ENCODE peak calls at places on chromosome 7, in five cellular contexts. X is pancreas, B is aorta, G is dorsolateral prefrontal cortex, U is AG04450. F is an unnamed sample.

GRCh38 chr7:102208826-102209225 is 77.8 kb upstream of the SH2B2 start:
- DNase-seq in X (no peak), B (no peak), G (peak; percentile 62), U (no peak), F (peak; percentile 5)

GRCh38 chr7:48182736-48183369 is 11.6 kb downstream of the ABCA13 start:
- DNase-seq in X (no peak), B (no peak), G (no peak), U (peak; percentile 23), F (no peak)

GRCh38 chr7:5693529-5693928 is 87.9 kb downstream of the RNF216 start:
- DNase-seq in X (no peak), B (no peak), G (no peak), U (no peak), F (no peak)

GRCh38 chr7:112449353-112449752 is 907 bp upstream of the IFRD1 start:
- DNase-seq in X (no peak), B (no peak), G (no peak), U (no peak), F (no peak)

GRCh38 chr7:14899065-14899464 is 3.5 kb downstream of the DGKB start:
- DNase-seq in X (no peak), B (no peak), G (no peak), U (no peak), F (no peak)

GRCh38 chr7:157271991-157272324 is 64.8 kb upstream of the DNAJB6 start:
- DNase-seq in X (peak; percentile 65), B (peak; percentile 91), G (peak; percentile 41), U (peak; percentile 98), F (no peak)

GRCh38 chr7:137458399-137458798 is 114.9 kb upstream of the PTN start:
- DNase-seq in X (no peak), B (no peak), G (no peak), U (no peak), F (no peak)

GRCh38 chr7:15921576-15921975 is 235.1 kb upstream of the MEOX2 start:
- DNase-seq in X (no peak), B (no peak), G (no peak), U (no peak), F (no peak)

GRCh38 chr7:1320616-1321289 is 88.1 kb downstream of the UNCX start:
- DNase-seq in X (no peak), B (no peak), G (no peak), U (no peak), F (no peak)

GRCh38 chr7:130996205-130996840 is 262.3 kb upstream of the KLF14 start:
- DNase-seq in X (no peak), B (no peak), G (no peak), U (no peak), F (no peak)

GRCh38 chr7:93558705-93559614 is 15.6 kb downstream of the CALCR start:
- DNase-seq in X (no peak), B (no peak), G (no peak), U (no peak), F (no peak)

GRCh38 chr7:92633211-92633906 is 43.2 kb upstream of the FAM133B start:
- DNase-seq in X (no peak), B (no peak), G (no peak), U (peak; percentile 57), F (no peak)

GRCh38 chr7:97982647-97983046 is 7.3 kb downstream of the OCM2 start:
- DNase-seq in X (no peak), B (no peak), G (no peak), U (no peak), F (no peak)

GRCh38 chr7:115747174-115747573 is 283.4 kb downstream of the TFEC start:
- DNase-seq in X (no peak), B (no peak), G (no peak), U (no peak), F (no peak)

GRCh38 chr7:20862554-20862953 is 75.9 kb upstream of the SP8 start:
- DNase-seq in X (no peak), B (no peak), G (no peak), U (no peak), F (no peak)

GRCh38 chr7:22193361-22194016 is 163.5 kb downstream of the RAPGEF5 start:
- DNase-seq in X (peak; percentile 68), B (peak; percentile 82), G (peak; percentile 77), U (peak; percentile 13), F (peak; percentile 28)

GRCh38 chr7:231858-232246 is 39.5 kb downstream of the FAM20C start:
- DNase-seq in X (no peak), B (no peak), G (no peak), U (no peak), F (no peak)

GRCh38 chr7:138608292-138608691 is 92.9 kb downstream of the SVOPL start:
- DNase-seq in X (peak; percentile 67), B (no peak), G (no peak), U (no peak), F (no peak)

GRCh38 chr7:16583834-16584233 is 57.2 kb downstream of the LRRC72 start:
- DNase-seq in X (no peak), B (no peak), G (no peak), U (no peak), F (no peak)

GRCh38 chr7:98354511-98355249 is 46.2 kb downstream of the BAIAP2L1 start:
- DNase-seq in X (no peak), B (peak; percentile 46), G (no peak), U (no peak), F (no peak)

DNA sequence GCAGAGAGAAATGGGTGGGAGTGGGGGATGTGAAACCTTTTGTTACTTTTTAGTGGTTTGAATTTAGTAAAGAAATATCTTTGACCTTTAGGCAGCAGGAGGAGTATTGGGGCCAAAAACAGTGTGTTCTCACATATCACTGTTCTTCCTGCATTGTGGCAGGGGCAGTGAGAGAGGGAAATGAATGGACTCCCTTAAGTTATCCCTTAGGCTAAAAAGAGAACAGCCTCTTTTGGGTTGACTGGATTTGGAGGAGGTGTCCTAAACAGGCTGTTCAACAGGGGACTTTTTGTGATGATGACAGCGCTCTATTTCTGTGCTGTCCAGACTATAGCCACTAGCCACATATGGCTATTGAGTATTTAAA is 22.3 kb downstream of the ZNF775 start:
- DNase-seq in X (no peak), B (no peak), G (no peak), U (no peak), F (no peak)
- H3K27ac ChIP-seq in X (no peak overlapping the region), B (no peak overlapping the region), G (no peak overlapping the region), U (no peak overlapping the region), F (no peak overlapping the region)

DNA sequence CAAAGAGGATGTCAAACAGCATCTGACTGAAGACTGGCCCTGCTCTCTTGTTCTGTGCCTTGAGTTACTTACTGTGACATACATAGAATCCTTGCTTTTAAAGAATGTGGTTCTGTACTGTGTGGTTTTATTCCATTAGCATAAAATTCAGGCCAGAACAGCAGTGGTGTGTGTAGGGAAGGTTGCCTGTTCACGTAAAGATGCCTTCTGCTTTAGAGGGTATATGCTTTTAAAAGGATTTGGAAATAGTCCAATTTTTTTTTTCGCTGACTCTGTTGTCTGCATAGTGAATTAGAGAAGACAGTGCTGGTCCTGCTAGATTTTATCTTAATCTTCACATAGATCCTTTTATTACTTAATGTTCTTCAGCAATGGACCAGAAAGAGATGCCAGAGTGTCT is 470.8 kb upstream of the SEMA3A start:
- DNase-seq in X (no peak), B (no peak), G (no peak), U (no peak), F (no peak)
- H3K27ac ChIP-seq in X (no peak overlapping the region), B (no peak overlapping the region), G (no peak overlapping the region), U (no peak overlapping the region), F (no peak overlapping the region)

GRCh38 chr7:26151953-26152781 is at the start of gene NFE2L3:
- DNase-seq in X (peak; percentile 91), B (peak; percentile 85), G (peak; percentile 85), U (no peak), F (peak; percentile 35)
- H3K27ac ChIP-seq in X (no peak within 1 kb of the TSS), B (no peak within 1 kb of the TSS), G (no peak within 1 kb of the TSS), U (no peak within 1 kb of the TSS), F (peak within 1 kb of the TSS; percentile 45)

DNA sequence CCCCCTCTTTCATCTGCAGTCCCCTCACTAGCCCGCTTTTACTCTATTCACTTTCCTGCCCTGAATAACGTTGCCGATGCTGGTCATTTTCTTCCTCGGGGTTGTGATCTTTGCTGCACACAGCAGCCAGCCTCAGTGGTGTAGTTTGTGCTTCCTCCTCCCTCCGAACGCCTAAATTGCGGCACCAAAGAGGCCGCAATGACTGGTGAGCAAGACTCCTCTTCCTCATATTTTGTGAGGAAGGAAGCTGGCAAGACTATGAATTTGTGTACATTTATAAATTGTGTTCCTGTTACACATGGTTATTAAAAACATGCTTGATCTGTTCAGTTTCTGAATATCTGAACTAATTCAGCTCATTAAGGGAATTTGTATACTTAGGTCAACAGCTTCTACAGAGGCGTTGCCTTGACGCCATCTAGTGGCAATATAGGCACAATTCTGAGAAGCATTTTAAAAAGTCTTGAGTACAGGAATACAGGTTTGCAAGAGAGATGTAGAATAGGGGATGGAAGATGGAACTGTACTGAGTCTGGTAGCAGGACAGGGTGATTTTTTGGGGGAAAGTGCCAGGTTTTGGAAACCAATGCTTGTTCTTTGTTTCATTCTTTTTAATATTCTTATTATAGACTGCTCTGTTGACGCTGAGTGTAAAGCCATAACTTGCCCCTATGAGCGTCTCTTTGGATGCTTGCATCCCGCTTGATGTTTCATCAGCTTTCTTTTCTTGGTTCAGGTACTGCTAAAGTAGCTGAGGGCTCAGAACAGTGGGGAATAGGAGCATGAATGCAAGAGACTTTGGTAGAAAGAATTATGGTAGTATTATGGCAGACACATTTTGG is 4.1 kb upstream of the TAS2R5 start:
- DNase-seq in X (no peak), B (no peak), G (no peak), U (peak; percentile 16), F (no peak)
- H3K27ac ChIP-seq in X (no peak overlapping the region), B (no peak overlapping the region), G (no peak overlapping the region), U (no peak overlapping the region), F (no peak overlapping the region)

DNA sequence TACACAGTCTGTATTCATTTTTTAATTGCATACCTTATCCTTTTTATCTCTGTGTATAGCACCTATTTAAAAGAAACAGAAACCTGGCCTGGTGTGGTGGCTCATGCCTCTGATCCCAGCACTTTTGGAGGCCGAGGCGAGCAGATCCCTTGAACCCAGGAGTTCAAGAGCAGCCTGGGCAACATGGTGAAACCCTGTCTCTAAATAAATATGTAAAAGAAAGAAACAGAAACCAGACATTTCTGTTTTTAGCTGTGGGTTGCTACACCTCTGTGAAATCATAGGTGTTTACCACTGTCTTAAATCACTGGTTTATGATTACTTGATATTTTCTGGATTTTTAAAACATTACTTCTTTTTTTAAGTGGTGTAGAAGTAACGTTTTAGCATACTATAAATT is 41.0 kb downstream of the PTPRZ1 start:
- DNase-seq in X (no peak), B (no peak), G (no peak), U (no peak), F (no peak)
- H3K27ac ChIP-seq in X (no peak overlapping the region), B (no peak overlapping the region), G (no peak overlapping the region), U (no peak overlapping the region), F (no peak overlapping the region)

F was measured in substantia nigra.